ENCODE peak calls at places on chromosomes 6 and 20, in six cellular contexts. One of them, this sample, is unnamed.

GRCh38 chr6:87575423-87575822 is 14.4 kb downstream of the RARS2 start:
- DNase-seq in heart left ventricle: no peak
- DNase-seq in lower lobe of right lung: no peak
- DNase-seq in GM23338: no peak
- DNase-seq in mammary epithelial cell: no peak
- DNase-seq in RWPE1: no peak
- DNase-seq in this sample: no peak

GRCh38 chr6:33628401-33628964 is 7.4 kb downstream of the ITPR3 start:
- DNase-seq in heart left ventricle: no peak
- DNase-seq in lower lobe of right lung: no peak
- DNase-seq in GM23338: no peak
- DNase-seq in mammary epithelial cell: no peak
- DNase-seq in RWPE1: no peak
- DNase-seq in this sample: no peak

GRCh38 chr6:151142676-151143075 is 97.1 kb upstream of the AKAP12 start:
- DNase-seq in heart left ventricle: no peak
- DNase-seq in lower lobe of right lung: no peak
- DNase-seq in GM23338: no peak
- DNase-seq in mammary epithelial cell: no peak
- DNase-seq in RWPE1: no peak
- DNase-seq in this sample: no peak

GRCh38 chr6:148223424-148223842 is 119.2 kb upstream of the SASH1 start:
- DNase-seq in heart left ventricle: no peak
- DNase-seq in lower lobe of right lung: no peak
- DNase-seq in GM23338: no peak
- DNase-seq in mammary epithelial cell: peak
- DNase-seq in RWPE1: peak
- DNase-seq in this sample: no peak

GRCh38 chr6:27168586-27169443 is 78.7 kb upstream of the PRSS16 start:
- DNase-seq in heart left ventricle: no peak
- DNase-seq in lower lobe of right lung: no peak
- DNase-seq in GM23338: no peak
- DNase-seq in mammary epithelial cell: peak
- DNase-seq in RWPE1: no peak
- DNase-seq in this sample: no peak

GRCh38 chr6:31531162-31531561 is 2.4 kb downstream of the MCCD1 start:
- DNase-seq in heart left ventricle: no peak
- DNase-seq in lower lobe of right lung: no peak
- DNase-seq in GM23338: no peak
- DNase-seq in mammary epithelial cell: no peak
- DNase-seq in RWPE1: no peak
- DNase-seq in this sample: no peak

GRCh38 chr6:16305788-16306187 is 67.4 kb downstream of the GMPR start:
- DNase-seq in heart left ventricle: no peak
- DNase-seq in lower lobe of right lung: no peak
- DNase-seq in GM23338: no peak
- DNase-seq in mammary epithelial cell: no peak
- DNase-seq in RWPE1: no peak
- DNase-seq in this sample: no peak

GRCh38 chr6:106729848-106730247 is 100.5 kb downstream of the QRSL1 start:
- DNase-seq in heart left ventricle: no peak
- DNase-seq in lower lobe of right lung: no peak
- DNase-seq in GM23338: no peak
- DNase-seq in mammary epithelial cell: no peak
- DNase-seq in RWPE1: no peak
- DNase-seq in this sample: no peak

GRCh38 chr6:22433745-22434144 is 135.6 kb upstream of the HDGFL1 start:
- DNase-seq in heart left ventricle: no peak
- DNase-seq in lower lobe of right lung: no peak
- DNase-seq in GM23338: no peak
- DNase-seq in mammary epithelial cell: no peak
- DNase-seq in RWPE1: no peak
- DNase-seq in this sample: no peak

GRCh38 chr20:35342154-35342769 is 50.0 kb upstream of the FAM83C start:
- DNase-seq in heart left ventricle: no peak
- DNase-seq in lower lobe of right lung: no peak
- DNase-seq in GM23338: peak
- DNase-seq in mammary epithelial cell: no peak
- DNase-seq in RWPE1: no peak
- DNase-seq in this sample: no peak

GRCh38 chr6:111711476-111711875 is 105.8 kb upstream of the TRAF3IP2 start:
- DNase-seq in heart left ventricle: peak
- DNase-seq in lower lobe of right lung: no peak
- DNase-seq in GM23338: peak
- DNase-seq in mammary epithelial cell: no peak
- DNase-seq in RWPE1: no peak
- DNase-seq in this sample: no peak

GRCh38 chr6:31725502-31726350 is 2.6 kb downstream of the MPIG6B start:
- DNase-seq in heart left ventricle: no peak
- DNase-seq in lower lobe of right lung: no peak
- DNase-seq in GM23338: no peak
- DNase-seq in mammary epithelial cell: no peak
- DNase-seq in RWPE1: no peak
- DNase-seq in this sample: no peak

GRCh38 chr20:41051426-41051825 is 22.8 kb downstream of the TOP1 start:
- DNase-seq in heart left ventricle: no peak
- DNase-seq in lower lobe of right lung: no peak
- DNase-seq in GM23338: no peak
- DNase-seq in mammary epithelial cell: no peak
- DNase-seq in RWPE1: no peak
- DNase-seq in this sample: no peak

GRCh38 chr6:12423852-12424251 is 133.7 kb downstream of the EDN1 start:
- DNase-seq in heart left ventricle: no peak
- DNase-seq in lower lobe of right lung: no peak
- DNase-seq in GM23338: no peak
- DNase-seq in mammary epithelial cell: no peak
- DNase-seq in RWPE1: no peak
- DNase-seq in this sample: no peak

GRCh38 chr20:56628015-56628872 is 862 bp upstream of the TFAP2C start:
- DNase-seq in heart left ventricle: no peak
- DNase-seq in lower lobe of right lung: no peak
- DNase-seq in GM23338: peak
- DNase-seq in mammary epithelial cell: no peak
- DNase-seq in RWPE1: peak
- DNase-seq in this sample: no peak

GRCh38 chr6:722077-722524 is 29.2 kb upstream of the EXOC2 start:
- DNase-seq in heart left ventricle: peak
- DNase-seq in lower lobe of right lung: peak
- DNase-seq in GM23338: peak
- DNase-seq in mammary epithelial cell: peak
- DNase-seq in RWPE1: peak
- DNase-seq in this sample: peak

GRCh38 chr6:40599580-40599979 is 12.4 kb upstream of the LRFN2 start:
- DNase-seq in heart left ventricle: no peak
- DNase-seq in lower lobe of right lung: no peak
- DNase-seq in GM23338: peak
- DNase-seq in mammary epithelial cell: peak
- DNase-seq in RWPE1: no peak
- DNase-seq in this sample: peak

GRCh38 chr20:2521369-2522305 is 12.9 kb upstream of the ZNF343 start:
- DNase-seq in heart left ventricle: no peak
- DNase-seq in lower lobe of right lung: no peak
- DNase-seq in GM23338: peak
- DNase-seq in mammary epithelial cell: peak
- DNase-seq in RWPE1: peak
- DNase-seq in this sample: no peak

GRCh38 chr6:27161946-27162603 is 85.4 kb upstream of the PRSS16 start:
- DNase-seq in heart left ventricle: no peak
- DNase-seq in lower lobe of right lung: no peak
- DNase-seq in GM23338: peak
- DNase-seq in mammary epithelial cell: peak
- DNase-seq in RWPE1: no peak
- DNase-seq in this sample: no peak

GRCh38 chr6:125984311-125984710 is 2.0 kb upstream of the TRMT11 start:
- DNase-seq in heart left ventricle: no peak
- DNase-seq in lower lobe of right lung: no peak
- DNase-seq in GM23338: no peak
- DNase-seq in mammary epithelial cell: no peak
- DNase-seq in RWPE1: no peak
- DNase-seq in this sample: no peak

GRCh38 chr20:20233041-20233514 is 134.8 kb upstream of the INSM1 start:
- DNase-seq in heart left ventricle: no peak
- DNase-seq in lower lobe of right lung: no peak
- DNase-seq in GM23338: no peak
- DNase-seq in mammary epithelial cell: no peak
- DNase-seq in RWPE1: no peak
- DNase-seq in this sample: no peak

GRCh38 chr6:87912102-87912501 is 135.5 kb upstream of the SPACA1 start:
- DNase-seq in heart left ventricle: no peak
- DNase-seq in lower lobe of right lung: no peak
- DNase-seq in GM23338: no peak
- DNase-seq in mammary epithelial cell: no peak
- DNase-seq in RWPE1: no peak
- DNase-seq in this sample: no peak

GRCh38 chr20:8879669-8880068 is 189.2 kb upstream of the PLCB4 start:
- DNase-seq in heart left ventricle: no peak
- DNase-seq in lower lobe of right lung: no peak
- DNase-seq in GM23338: no peak
- DNase-seq in mammary epithelial cell: no peak
- DNase-seq in RWPE1: no peak
- DNase-seq in this sample: no peak

GRCh38 chr20:8877294-8877693 is 191.6 kb upstream of the PLCB4 start:
- DNase-seq in heart left ventricle: no peak
- DNase-seq in lower lobe of right lung: no peak
- DNase-seq in GM23338: no peak
- DNase-seq in mammary epithelial cell: no peak
- DNase-seq in RWPE1: no peak
- DNase-seq in this sample: no peak

GRCh38 chr20:8876381-8876780 is 192.5 kb upstream of the PLCB4 start:
- DNase-seq in heart left ventricle: no peak
- DNase-seq in lower lobe of right lung: no peak
- DNase-seq in GM23338: no peak
- DNase-seq in mammary epithelial cell: no peak
- DNase-seq in RWPE1: no peak
- DNase-seq in this sample: no peak

GRCh38 chr20:8874437-8874836 is 194.4 kb upstream of the PLCB4 start:
- DNase-seq in heart left ventricle: no peak
- DNase-seq in lower lobe of right lung: no peak
- DNase-seq in GM23338: no peak
- DNase-seq in mammary epithelial cell: no peak
- DNase-seq in RWPE1: no peak
- DNase-seq in this sample: no peak

DNA sequence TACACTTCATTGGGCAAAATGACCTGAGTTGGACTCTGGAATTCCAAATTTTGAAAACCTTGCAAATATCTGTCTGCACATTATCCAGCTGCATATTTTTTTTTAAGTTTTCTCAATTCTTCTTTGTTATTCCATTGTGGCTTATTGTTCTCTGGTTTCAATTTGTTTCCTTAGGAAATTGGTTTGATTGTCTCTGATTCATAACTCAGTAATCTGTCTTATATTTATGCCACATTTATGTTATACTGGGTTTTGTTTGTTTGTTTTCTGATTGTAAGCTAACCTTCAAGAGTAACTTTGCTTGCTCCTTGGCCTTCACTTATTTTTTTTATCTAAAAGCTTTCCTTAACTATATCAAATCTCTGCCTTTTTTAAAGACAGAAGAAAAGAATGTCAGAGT is 193.3 kb upstream of the PLCB4 start:
- DNase-seq in heart left ventricle: no peak
- DNase-seq in lower lobe of right lung: no peak
- DNase-seq in GM23338: no peak
- DNase-seq in mammary epithelial cell: no peak
- DNase-seq in RWPE1: no peak
- DNase-seq in this sample: no peak
- H3K27ac ChIP-seq in heart left ventricle: no peak
- H3K27ac ChIP-seq in lower lobe of right lung: no peak
- H3K27ac ChIP-seq in GM23338: no peak
- H3K27ac ChIP-seq in mammary epithelial cell: no peak
- H3K27ac ChIP-seq in RWPE1: no peak
- H3K27ac ChIP-seq in this sample: no peak

DNA sequence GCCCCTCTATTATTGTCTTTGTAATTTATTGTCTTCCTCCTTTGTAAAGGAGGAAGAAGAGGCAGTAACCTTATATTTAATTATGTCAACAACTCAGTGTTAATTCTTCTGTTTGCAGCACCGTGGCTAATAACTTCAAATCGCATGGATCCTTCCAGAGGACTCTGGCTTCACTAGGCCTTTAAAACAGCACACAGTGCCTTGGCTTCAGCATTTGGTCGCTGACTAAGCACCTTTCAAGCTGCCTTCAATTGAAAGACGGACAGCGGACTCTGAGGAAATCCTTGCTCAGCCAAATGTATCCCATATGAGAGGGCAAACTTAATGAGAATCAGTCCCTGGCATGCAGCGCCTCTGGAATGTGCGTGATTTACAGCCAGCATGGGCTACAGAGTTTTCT is 64.2 kb downstream of the SGK1 start:
- DNase-seq in heart left ventricle: no peak
- DNase-seq in lower lobe of right lung: no peak
- DNase-seq in GM23338: peak
- DNase-seq in mammary epithelial cell: no peak
- DNase-seq in RWPE1: no peak
- DNase-seq in this sample: no peak
- H3K27ac ChIP-seq in heart left ventricle: no peak
- H3K27ac ChIP-seq in lower lobe of right lung: no peak
- H3K27ac ChIP-seq in GM23338: no peak
- H3K27ac ChIP-seq in mammary epithelial cell: no peak
- H3K27ac ChIP-seq in RWPE1: no peak
- H3K27ac ChIP-seq in this sample: no peak

DNA sequence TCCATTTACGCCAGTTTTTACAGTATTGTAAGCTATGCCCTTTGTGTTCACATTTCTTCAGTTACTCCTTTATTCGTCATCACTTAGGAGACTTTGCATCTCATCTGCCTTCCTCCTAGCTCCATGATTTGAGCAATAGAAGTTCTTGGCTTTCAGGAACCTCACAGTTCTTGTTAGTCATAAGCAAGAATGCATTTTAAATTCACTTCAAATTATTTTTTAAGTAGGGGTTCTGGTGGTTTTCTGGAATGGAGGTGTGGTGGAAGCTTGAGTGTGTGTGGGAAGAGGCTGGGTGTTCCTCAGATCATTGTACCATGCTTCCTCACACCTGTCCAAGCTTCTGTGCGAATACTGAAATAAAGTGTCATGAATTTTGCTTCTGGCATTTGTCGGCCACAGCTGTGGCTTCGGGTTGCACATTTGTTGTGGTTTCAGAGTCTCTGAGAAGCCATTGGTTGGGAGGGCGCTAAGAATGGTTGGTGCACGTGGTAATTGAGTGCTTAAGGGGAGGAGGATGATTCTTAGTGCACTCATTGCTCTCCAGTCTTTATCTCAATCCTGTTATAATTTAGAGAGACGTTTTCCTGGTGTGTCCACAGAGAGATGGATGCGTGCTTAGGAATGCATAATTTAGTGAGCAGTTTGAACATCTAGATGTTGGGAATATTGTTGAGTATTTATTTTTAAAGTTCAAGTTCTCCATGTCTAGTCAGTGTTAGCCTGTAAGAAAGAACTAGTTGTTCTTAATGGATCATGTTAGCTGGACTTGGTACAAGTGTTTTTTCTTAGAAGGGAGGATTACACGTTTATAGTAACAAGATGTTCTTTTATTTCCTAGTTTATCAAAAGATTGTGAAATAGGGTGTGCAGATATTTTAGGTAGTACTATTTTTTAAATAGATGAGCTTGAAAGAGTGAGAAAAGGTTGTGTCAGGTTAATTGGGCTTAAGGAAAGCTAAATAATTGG is 31.9 kb downstream of the FOXO3 start:
- DNase-seq in heart left ventricle: no peak
- DNase-seq in lower lobe of right lung: no peak
- DNase-seq in GM23338: peak
- DNase-seq in mammary epithelial cell: peak
- DNase-seq in RWPE1: no peak
- DNase-seq in this sample: no peak
- H3K27ac ChIP-seq in heart left ventricle: peak
- H3K27ac ChIP-seq in lower lobe of right lung: peak
- H3K27ac ChIP-seq in GM23338: no peak
- H3K27ac ChIP-seq in mammary epithelial cell: no peak
- H3K27ac ChIP-seq in RWPE1: peak
- H3K27ac ChIP-seq in this sample: peak

GRCh38 chr6:20811112-20811746 is 277.0 kb downstream of the CDKAL1 start:
- DNase-seq in heart left ventricle: no peak
- DNase-seq in lower lobe of right lung: no peak
- DNase-seq in GM23338: peak
- DNase-seq in mammary epithelial cell: peak
- DNase-seq in RWPE1: peak
- DNase-seq in this sample: peak
- H3K27ac ChIP-seq in heart left ventricle: peak
- H3K27ac ChIP-seq in lower lobe of right lung: no peak
- H3K27ac ChIP-seq in GM23338: peak
- H3K27ac ChIP-seq in mammary epithelial cell: peak
- H3K27ac ChIP-seq in RWPE1: no peak
- H3K27ac ChIP-seq in this sample: peak